ENCODE peak calls at places on chromosomes 16 and 17, in five cellular contexts. Y is HCEC 1CT, K is RPMI7951, R is mammary epithelial cell, V is ELR. W is an unnamed sample.

GRCh38 chr16:50202926-50203624 is 50.0 kb downstream of the TENT4B start:
- DNase-seq in Y (peak; percentile 88), K (peak; percentile 91), R (peak; percentile 82), V (peak; percentile 94), W (peak; percentile 83)

GRCh38 chr17:1186923-1187771 is 7.4 kb upstream of the ABR start:
- DNase-seq in Y (peak; percentile 79), K (peak; percentile 82), R (peak; percentile 74), V (peak; percentile 86), W (peak; percentile 78)

GRCh38 chr16:88869673-88869980 is 3.2 kb upstream of the PABPN1L start:
- DNase-seq in Y (no peak), K (no peak), R (no peak), V (no peak), W (no peak)

GRCh38 chr16:56005958-56006357 is 130.8 kb upstream of the CES5A start:
- DNase-seq in Y (no peak), K (no peak), R (no peak), V (no peak), W (no peak)

GRCh38 chr16:85316321-85316919 is 204.1 kb upstream of the CIBAR2 start:
- DNase-seq in Y (peak; percentile 37), K (peak; percentile 52), R (peak; percentile 32), V (peak; percentile 67), W (no peak)

GRCh38 chr17:74998783-74999182 is 11.4 kb downstream of the CDR2L start:
- DNase-seq in Y (no peak), K (no peak), R (no peak), V (no peak), W (no peak)

GRCh38 chr17:67390646-67391480 is 13.8 kb downstream of the PITPNC1 start:
- DNase-seq in Y (peak; percentile 93), K (peak; percentile 95), R (peak; percentile 96), V (peak; percentile 99), W (no peak)

GRCh38 chr17:34584805-34585416 is 5.5 kb downstream of the TMEM132E start:
- DNase-seq in Y (peak; percentile 7), K (peak; percentile 46), R (peak; percentile 15), V (peak; percentile 39), W (peak; percentile 34)

GRCh38 chr17:19740933-19741332 is 7.2 kb downstream of the ALDH3A1 start:
- DNase-seq in Y (no peak), K (no peak), R (no peak), V (no peak), W (no peak)

GRCh38 chr17:20926532-20926931 is 116.3 kb downstream of the USP22 start:
- DNase-seq in Y (peak; percentile 58), K (no peak), R (no peak), V (peak; percentile 58), W (no peak)

GRCh38 chr17:36921131-36921851 is 16.0 kb upstream of the LHX1 start:
- DNase-seq in Y (no peak), K (peak; percentile 47), R (peak; percentile 96), V (peak; percentile 83), W (peak; percentile 98)

GRCh38 chr16:71894229-71894920 is 956 bp upstream of the IST1 start:
- DNase-seq in Y (peak; percentile 37), K (peak; percentile 71), R (peak; percentile 73), V (peak; percentile 77), W (peak; percentile 14)

GRCh38 chr17:75454193-75454592 is 2.2 kb upstream of the TMEM94 start:
- DNase-seq in Y (no peak), K (no peak), R (peak; percentile 31), V (peak; percentile 24), W (no peak)

GRCh38 chr16:29876186-29876577 is 13.2 kb upstream of the CDIPT start:
- DNase-seq in Y (no peak), K (no peak), R (no peak), V (no peak), W (no peak)

GRCh38 chr16:4882261-4882632 is 35.0 kb downstream of the UBN1 start:
- DNase-seq in Y (no peak), K (peak; percentile 59), R (no peak), V (no peak), W (peak; percentile 14)

GRCh38 chr17:14337596-14338079 is 36.8 kb downstream of the HS3ST3B1 start:
- DNase-seq in Y (no peak), K (no peak), R (no peak), V (no peak), W (no peak)

GRCh38 chr17:61833536-61834203 is 29.7 kb downstream of the BRIP1 start:
- DNase-seq in Y (peak; percentile 90), K (peak; percentile 92), R (peak; percentile 82), V (peak; percentile 97), W (peak; percentile 76)

GRCh38 chr16:84244728-84245127 is 4.9 kb upstream of the KCNG4 start:
- DNase-seq in Y (no peak), K (no peak), R (no peak), V (no peak), W (no peak)

GRCh38 chr17:3603119-3603869 is 5.9 kb downstream of the TRPV1 start:
- DNase-seq in Y (peak; percentile 86), K (peak; percentile 63), R (peak; percentile 98), V (peak; percentile 94), W (peak; percentile 87)

GRCh38 chr17:50536683-50537646 is 4.4 kb downstream of the EPN3 start:
- DNase-seq in Y (no peak), K (no peak), R (no peak), V (no peak), W (no peak)

GRCh38 chr16:83402969-83403368 is 404.8 kb upstream of the HSBP1 start:
- DNase-seq in Y (peak; percentile 79), K (peak; percentile 73), R (peak; percentile 16), V (peak; percentile 75), W (peak; percentile 13)

GRCh38 chr17:40122466-40122943 is 734 bp downstream of the MSL1 start:
- DNase-seq in Y (peak; percentile 49), K (peak; percentile 41), R (peak; percentile 25), V (peak; percentile 70), W (no peak)

GRCh38 chr16:6749714-6750113 is 582.9 kb upstream of the RBFOX1 start:
- DNase-seq in Y (no peak), K (no peak), R (no peak), V (no peak), W (no peak)

GRCh38 chr17:82146663-82147654 is 48.9 kb upstream of the FASN start:
- DNase-seq in Y (no peak), K (no peak), R (no peak), V (no peak), W (no peak)

GRCh38 chr16:85982563-85982939 is 83.6 kb downstream of the IRF8 start:
- DNase-seq in Y (no peak), K (no peak), R (no peak), V (no peak), W (no peak)

GRCh38 chr16:84024854-84025253 is 17.7 kb downstream of the SLC38A8 start:
- DNase-seq in Y (no peak), K (peak; percentile 74), R (peak; percentile 9), V (no peak), W (peak; percentile 77)

GRCh38 chr17:74231846-74232713 is 18.7 kb downstream of the TTYH2 start:
- DNase-seq in Y (no peak), K (no peak), R (no peak), V (no peak), W (no peak)

GRCh38 chr17:63116967-63117366 is 150.9 kb downstream of the TANC2 start:
- DNase-seq in Y (peak; percentile 9), K (peak; percentile 27), R (peak; percentile 11), V (peak; percentile 19), W (peak; percentile 15)

GRCh38 chr17:79954281-79955166 is 81.1 kb downstream of the TBC1D16 start:
- DNase-seq in Y (no peak), K (no peak), R (no peak), V (no peak), W (no peak)

GRCh38 chr17:50161911-50162288 is 3.9 kb upstream of the SGCA start:
- DNase-seq in Y (no peak), K (no peak), R (no peak), V (no peak), W (no peak)